ENCODE peak calls at places on chromosomes 7 and 10, in five cellular contexts. One of them, this sample, is unnamed.
A peak's percentile ranks its signal among the peaks of the same experiment; 100 is the strongest.

GRCh38 chr7:4014649-4015048 is 667.4 kb upstream of the FOXK1 start:
- DNase-seq in fibroblast of mammary gland: no peak
- DNase-seq in stimulated activated CD8-positive, alpha-beta memory T cell treated with anti-CD3 and anti-CD28 coated beads, Interleukin-15, amount 100 ng/mL, for 24 hours: no peak
- DNase-seq in endothelial cell: no peak
- DNase-seq in occipital lobe: no peak
- DNase-seq in this sample: no peak

GRCh38 chr7:155194531-155195140 is 103.0 kb upstream of the INSIG1 start:
- DNase-seq in stimulated activated CD8-positive, alpha-beta memory T cell treated with anti-CD3 and anti-CD28 coated beads, Interleukin-15, amount 100 ng/mL, for 24 hours: no peak
- DNase-seq in occipital lobe: no peak
- DNase-seq in fibroblast of mammary gland: no peak
- DNase-seq in endothelial cell: no peak
- DNase-seq in this sample: no peak

GRCh38 chr10:35040761-35041501 is 49.2 kb downstream of the CUL2 start:
- DNase-seq in endothelial cell: no peak
- DNase-seq in occipital lobe: no peak
- DNase-seq in stimulated activated CD8-positive, alpha-beta memory T cell treated with anti-CD3 and anti-CD28 coated beads, Interleukin-15, amount 100 ng/mL, for 24 hours: no peak
- DNase-seq in fibroblast of mammary gland: peak; percentile 74
- DNase-seq in this sample: no peak

GRCh38 chr10:72736176-72736795 is 44.3 kb downstream of the MCU start:
- DNase-seq in stimulated activated CD8-positive, alpha-beta memory T cell treated with anti-CD3 and anti-CD28 coated beads, Interleukin-15, amount 100 ng/mL, for 24 hours: no peak
- DNase-seq in occipital lobe: no peak
- DNase-seq in endothelial cell: no peak
- DNase-seq in fibroblast of mammary gland: peak; percentile 79
- DNase-seq in this sample: no peak

GRCh38 chr10:88253622-88254021 is 329.5 kb downstream of the RNLS start:
- DNase-seq in stimulated activated CD8-positive, alpha-beta memory T cell treated with anti-CD3 and anti-CD28 coated beads, Interleukin-15, amount 100 ng/mL, for 24 hours: no peak
- DNase-seq in occipital lobe: no peak
- DNase-seq in endothelial cell: no peak
- DNase-seq in fibroblast of mammary gland: no peak
- DNase-seq in this sample: no peak

GRCh38 chr10:47256753-47257336 is 43.2 kb upstream of the GDF10 start:
- DNase-seq in stimulated activated CD8-positive, alpha-beta memory T cell treated with anti-CD3 and anti-CD28 coated beads, Interleukin-15, amount 100 ng/mL, for 24 hours: no peak
- DNase-seq in occipital lobe: no peak
- DNase-seq in fibroblast of mammary gland: peak; percentile 4
- DNase-seq in endothelial cell: no peak
- DNase-seq in this sample: no peak

GRCh38 chr7:127598318-127598717 is 4.8 kb downstream of the FSCN3 start:
- DNase-seq in stimulated activated CD8-positive, alpha-beta memory T cell treated with anti-CD3 and anti-CD28 coated beads, Interleukin-15, amount 100 ng/mL, for 24 hours: no peak
- DNase-seq in endothelial cell: peak; percentile 49
- DNase-seq in occipital lobe: no peak
- DNase-seq in fibroblast of mammary gland: peak; percentile 21
- DNase-seq in this sample: no peak

GRCh38 chr7:2706685-2707126 is 18.7 kb downstream of the AMZ1 start:
- DNase-seq in fibroblast of mammary gland: no peak
- DNase-seq in occipital lobe: no peak
- DNase-seq in endothelial cell: no peak
- DNase-seq in stimulated activated CD8-positive, alpha-beta memory T cell treated with anti-CD3 and anti-CD28 coated beads, Interleukin-15, amount 100 ng/mL, for 24 hours: no peak
- DNase-seq in this sample: no peak

GRCh38 chr7:134744569-134744968 is 34.9 kb upstream of the CALD1 start:
- DNase-seq in endothelial cell: no peak
- DNase-seq in fibroblast of mammary gland: no peak
- DNase-seq in occipital lobe: no peak
- DNase-seq in stimulated activated CD8-positive, alpha-beta memory T cell treated with anti-CD3 and anti-CD28 coated beads, Interleukin-15, amount 100 ng/mL, for 24 hours: no peak
- DNase-seq in this sample: no peak

GRCh38 chr10:22010973-22011408 is 7.5 kb upstream of the DNAJC1 start:
- DNase-seq in stimulated activated CD8-positive, alpha-beta memory T cell treated with anti-CD3 and anti-CD28 coated beads, Interleukin-15, amount 100 ng/mL, for 24 hours: no peak
- DNase-seq in occipital lobe: no peak
- DNase-seq in fibroblast of mammary gland: peak; percentile 36
- DNase-seq in endothelial cell: no peak
- DNase-seq in this sample: no peak

GRCh38 chr10:16741540-16741939 is 75.7 kb downstream of the RSU1 start:
- DNase-seq in endothelial cell: no peak
- DNase-seq in stimulated activated CD8-positive, alpha-beta memory T cell treated with anti-CD3 and anti-CD28 coated beads, Interleukin-15, amount 100 ng/mL, for 24 hours: no peak
- DNase-seq in occipital lobe: no peak
- DNase-seq in fibroblast of mammary gland: no peak
- DNase-seq in this sample: no peak

GRCh38 chr10:118251791-118252190 is 90.3 kb downstream of the FAM204A start:
- DNase-seq in endothelial cell: no peak
- DNase-seq in stimulated activated CD8-positive, alpha-beta memory T cell treated with anti-CD3 and anti-CD28 coated beads, Interleukin-15, amount 100 ng/mL, for 24 hours: no peak
- DNase-seq in occipital lobe: no peak
- DNase-seq in fibroblast of mammary gland: peak; percentile 38
- DNase-seq in this sample: no peak

GRCh38 chr10:24513155-24513554 is 210.5 kb downstream of the ARHGAP21 start:
- DNase-seq in endothelial cell: peak; percentile 21
- DNase-seq in stimulated activated CD8-positive, alpha-beta memory T cell treated with anti-CD3 and anti-CD28 coated beads, Interleukin-15, amount 100 ng/mL, for 24 hours: no peak
- DNase-seq in occipital lobe: no peak
- DNase-seq in fibroblast of mammary gland: peak; percentile 45
- DNase-seq in this sample: peak; percentile 4

GRCh38 chr10:34474060-34474376 is 341.1 kb downstream of the PARD3 start:
- DNase-seq in endothelial cell: no peak
- DNase-seq in fibroblast of mammary gland: peak; percentile 82
- DNase-seq in stimulated activated CD8-positive, alpha-beta memory T cell treated with anti-CD3 and anti-CD28 coated beads, Interleukin-15, amount 100 ng/mL, for 24 hours: no peak
- DNase-seq in occipital lobe: no peak
- DNase-seq in this sample: no peak

GRCh38 chr7:44279286-44279685 is 46.1 kb downstream of the CAMK2B start:
- DNase-seq in occipital lobe: no peak
- DNase-seq in fibroblast of mammary gland: no peak
- DNase-seq in stimulated activated CD8-positive, alpha-beta memory T cell treated with anti-CD3 and anti-CD28 coated beads, Interleukin-15, amount 100 ng/mL, for 24 hours: no peak
- DNase-seq in endothelial cell: no peak
- DNase-seq in this sample: no peak